ENCODE peak calls at places on chromosomes 6 and 20, in five cellular contexts. B is heart left ventricle, C is A549, W is upper lobe of left lung, P is omental fat pad. S is an unnamed sample.

GRCh38 chr20:51389543-51389924 is 153.0 kb downstream of the NFATC2 start:
- DNase-seq in B (no peak), C (no peak), W (no peak), P (no peak), S (no peak)

GRCh38 chr20:59920944-59921343 is 12.5 kb downstream of the SYCP2 start:
- DNase-seq in B (no peak), C (no peak), W (no peak), P (no peak), S (no peak)

GRCh38 chr20:33992145-33992922 is 1.4 kb upstream of the RALY start:
- DNase-seq in B (no peak), C (peak), W (no peak), P (no peak), S (no peak)

GRCh38 chr6:30818426-30818841 is 65.9 kb upstream of the DDR1 start:
- DNase-seq in B (no peak), C (peak), W (no peak), P (no peak), S (no peak)

GRCh38 chr6:137451926-137452325 is 42.3 kb downstream of the OLIG3 start:
- DNase-seq in B (no peak), C (no peak), W (no peak), P (no peak), S (no peak)

GRCh38 chr20:48394415-48395081 is 433.3 kb downstream of the PREX1 start:
- DNase-seq in B (no peak), C (no peak), W (no peak), P (no peak), S (no peak)

GRCh38 chr6:7073810-7074525 is 33.8 kb upstream of the RREB1 start:
- DNase-seq in B (peak), C (no peak), W (no peak), P (no peak), S (no peak)

GRCh38 chr6:99822741-99823512 is 171.1 kb downstream of the MCHR2 start:
- DNase-seq in B (no peak), C (peak), W (no peak), P (no peak), S (no peak)

GRCh38 chr20:31605902-31606677 is 1.0 kb downstream of the ID1 start:
- DNase-seq in B (peak), C (no peak), W (peak), P (no peak), S (no peak)

GRCh38 chr6:166025149-166025898 is 142.3 kb downstream of the TBXT start:
- DNase-seq in B (no peak), C (no peak), W (no peak), P (no peak), S (no peak)

GRCh38 chr6:30915591-30915946 is 1.5 kb downstream of the VARS2 start:
- DNase-seq in B (no peak), C (peak), W (no peak), P (no peak), S (no peak)

GRCh38 chr6:26380256-26380655 is 2.7 kb upstream of the BTN2A2 start:
- DNase-seq in B (no peak), C (no peak), W (no peak), P (no peak), S (no peak)

GRCh38 chr6:158031445-158032353 is 50.0 kb downstream of the SYNJ2 start:
- DNase-seq in B (peak), C (no peak), W (peak), P (peak), S (peak)

GRCh38 chr20:38369387-38369786 is 23.1 kb downstream of the LBP start:
- DNase-seq in B (no peak), C (no peak), W (no peak), P (no peak), S (no peak)

GRCh38 chr20:59835448-59836395 is 97.7 kb downstream of the SYCP2 start:
- DNase-seq in B (peak), C (no peak), W (no peak), P (no peak), S (no peak)

GRCh38 chr20:50546729-50547314 is 36.6 kb downstream of the PTPN1 start:
- DNase-seq in B (no peak), C (no peak), W (no peak), P (no peak), S (no peak)

GRCh38 chr6:34362909-34363713 is 29.4 kb downstream of the NUDT3 start:
- DNase-seq in B (no peak), C (no peak), W (no peak), P (no peak), S (no peak)

GRCh38 chr20:14521436-14521835 is 184.0 kb upstream of the FLRT3 start:
- DNase-seq in B (no peak), C (no peak), W (no peak), P (no peak), S (no peak)

GRCh38 chr20:4613718-4614620 is 107.7 kb upstream of the PRND start:
- DNase-seq in B (peak), C (peak), W (no peak), P (peak), S (peak)

GRCh38 chr6:142313284-142313683 is 11.5 kb downstream of the ADGRG6 start:
- DNase-seq in B (no peak), C (no peak), W (no peak), P (no peak), S (no peak)

GRCh38 chr20:2140561-2140960 is 38.9 kb downstream of the STK35 start:
- DNase-seq in B (peak), C (no peak), W (no peak), P (no peak), S (no peak)

GRCh38 chr6:52984247-52984646 is 10.8 kb downstream of the GSTA4 start:
- DNase-seq in B (no peak), C (no peak), W (no peak), P (no peak), S (no peak)

GRCh38 chr20:1838479-1839279 is 56.5 kb upstream of the SIRPA start:
- DNase-seq in B (no peak), C (no peak), W (no peak), P (no peak), S (no peak)

GRCh38 chr6:132003516-132004178 is 52.5 kb upstream of the CCN2 start:
- DNase-seq in B (no peak), C (no peak), W (no peak), P (no peak), S (no peak)

GRCh38 chr6:5151955-5152401 is 66.8 kb downstream of the PPP1R3G start:
- DNase-seq in B (no peak), C (no peak), W (no peak), P (no peak), S (no peak)

GRCh38 chr6:151763303-151763702 is 44.2 kb upstream of the ESR1 start:
- DNase-seq in B (no peak), C (no peak), W (no peak), P (no peak), S (no peak)

GRCh38 chr6:42714098-42714761 is 8.2 kb downstream of the PRPH2 start:
- DNase-seq in B (no peak), C (no peak), W (no peak), P (no peak), S (no peak)

GRCh38 chr6:52686878-52687699 is 16.2 kb downstream of the TMEM14A start:
- DNase-seq in B (no peak), C (no peak), W (no peak), P (no peak), S (no peak)

GRCh38 chr6:42754759-42755158 is 8.9 kb upstream of the TBCC start:
- DNase-seq in B (no peak), C (no peak), W (no peak), P (no peak), S (no peak)

GRCh38 chr6:50030350-50030749 is 8.6 kb upstream of the DEFB110 start:
- DNase-seq in B (no peak), C (no peak), W (peak), P (no peak), S (no peak)

GRCh38 chr6:28816339-28816908 is 107.4 kb downstream of the TRIM27 start:
- DNase-seq in B (no peak), C (no peak), W (no peak), P (no peak), S (no peak)

GRCh38 chr6:29651413-29652197 is 5.3 kb upstream of the MOG start:
- DNase-seq in B (no peak), C (peak), W (no peak), P (no peak), S (no peak)

GRCh38 chr6:21185849-21186478 is 407.6 kb upstream of the SOX4 start:
- DNase-seq in B (no peak), C (no peak), W (no peak), P (no peak), S (no peak)

GRCh38 chr20:61052195-61052594 is 199.9 kb upstream of the CDH4 start:
- DNase-seq in B (no peak), C (no peak), W (no peak), P (no peak), S (no peak)

GRCh38 chr20:35892871-35893270 is 61.4 kb downstream of the SCAND1 start:
- DNase-seq in B (no peak), C (no peak), W (no peak), P (no peak), S (no peak)

GRCh38 chr6:28632326-28632851 is 106.7 kb downstream of the GPX5 start:
- DNase-seq in B (no peak), C (no peak), W (no peak), P (no peak), S (no peak)

GRCh38 chr6:163707385-163708355 is 293.2 kb downstream of the QKI start:
- DNase-seq in B (no peak), C (no peak), W (no peak), P (no peak), S (no peak)
- TF ChIP-seq CTCF in B (no peak), C (no peak), W (no peak), P (no peak), S (no peak)

DNA sequence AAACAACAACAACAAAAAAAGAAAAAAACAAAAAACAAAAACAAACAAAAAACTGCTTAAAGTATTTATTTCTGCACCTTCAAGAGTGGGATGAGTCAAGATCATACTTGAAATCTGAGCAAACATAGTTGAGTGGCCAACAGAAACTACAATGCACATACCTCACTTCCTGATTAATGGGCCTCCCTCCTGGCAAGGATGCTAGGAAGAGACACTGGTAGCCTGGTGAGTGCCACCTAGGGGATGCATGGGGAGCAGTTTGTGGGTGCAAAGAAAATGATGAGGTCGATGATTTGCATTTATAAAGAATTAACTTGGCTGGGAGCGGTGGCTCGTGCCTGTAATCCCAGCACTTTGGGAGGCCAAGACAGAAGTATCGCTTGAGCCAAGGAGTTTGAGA is 808.1 kb downstream of the MAFB start:
- DNase-seq in B (no peak), C (peak), W (no peak), P (no peak), S (no peak)
- TF ChIP-seq CTCF in B (no peak), C (no peak), W (no peak), P (no peak), S (no peak)

DNA sequence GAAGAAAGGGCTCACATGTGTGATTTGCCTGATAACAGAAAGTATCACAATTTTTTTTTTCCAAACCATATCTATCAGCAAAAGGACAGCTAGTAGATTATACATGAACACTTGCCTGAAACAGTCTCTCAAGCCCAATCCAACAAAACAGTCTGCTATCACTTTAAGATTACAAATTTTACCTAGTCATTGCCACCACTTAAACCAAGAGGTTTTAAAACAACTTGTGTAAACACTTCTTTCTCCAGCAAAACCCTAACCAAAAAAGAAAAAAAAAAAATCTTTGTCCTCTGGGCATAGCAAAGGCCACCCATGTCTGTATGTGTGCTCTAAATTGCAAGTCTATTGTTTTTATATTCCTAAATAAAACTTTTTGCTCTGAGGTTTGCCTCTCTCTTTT is 1568.4 kb downstream of the GRIK2 start:
- DNase-seq in B (no peak), C (no peak), W (no peak), P (no peak), S (no peak)
- TF ChIP-seq CTCF in B (no peak), C (no peak), W (no peak), P (no peak), S (no peak)

GRCh38 chr6:2760882-2761842 is 4.0 kb upstream of the WRNIP1 start:
- DNase-seq in B (no peak), C (no peak), W (no peak), P (no peak), S (no peak)
- TF ChIP-seq CTCF in B (peak), C (no peak), W (peak), P (no peak), S (peak)

DNA sequence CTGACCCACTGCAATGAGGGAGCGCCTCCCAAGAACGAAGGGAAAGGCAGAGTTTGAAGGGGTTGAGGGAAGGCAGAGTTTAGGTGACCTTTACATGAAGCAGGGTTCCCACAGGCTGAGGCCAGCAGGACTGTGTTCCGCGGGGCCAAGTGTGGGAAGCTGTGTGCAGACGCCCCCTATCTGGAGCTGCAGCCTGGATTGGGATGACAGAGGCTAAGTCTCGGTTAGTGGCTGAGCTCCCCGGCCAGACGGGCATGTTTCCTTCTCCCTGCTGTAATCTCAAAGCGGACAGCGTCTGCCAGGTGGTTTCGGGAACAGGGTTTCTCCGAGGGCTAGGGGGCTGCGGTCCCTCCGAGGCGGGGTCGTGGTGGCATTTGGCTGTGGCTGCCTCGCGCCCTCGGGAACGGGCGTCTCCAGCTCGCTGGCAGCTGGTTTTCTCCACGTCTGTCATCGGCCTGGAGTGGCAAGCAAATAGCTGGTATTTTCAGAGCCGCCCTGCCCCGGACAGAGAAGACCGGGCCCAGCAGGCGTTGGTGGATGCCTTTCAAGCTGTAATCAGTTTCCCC is 702 bp upstream of the PYGB start:
- DNase-seq in B (peak), C (peak), W (no peak), P (no peak), S (peak)
- TF ChIP-seq CTCF in B (peak), C (peak), W (peak), P (no peak), S (no peak)

GRCh38 chr6:106512048-106512957 is 117.0 kb downstream of the RTN4IP1 start:
- DNase-seq in B (peak), C (no peak), W (peak), P (no peak), S (peak)

GRCh38 chr6:106511274-106512047 is 117.8 kb downstream of the RTN4IP1 start:
- DNase-seq in B (no peak), C (no peak), W (peak), P (no peak), S (peak)

GRCh38 chr6:106509420-106510089 is 119.7 kb downstream of the RTN4IP1 start:
- DNase-seq in B (no peak), C (no peak), W (peak), P (no peak), S (no peak)

GRCh38 chr6:106508836-106509235 is 120.5 kb downstream of the RTN4IP1 start:
- DNase-seq in B (no peak), C (no peak), W (no peak), P (no peak), S (no peak)

GRCh38 chr6:106510090-106510970 is 119.0 kb downstream of the RTN4IP1 start:
- DNase-seq in B (peak), C (peak), W (peak), P (no peak), S (peak)
- TF ChIP-seq CTCF in B (no peak), C (no peak), W (no peak), P (no peak), S (no peak)

S was measured in natural killer cell.